ENCODE peak calls at places on chromosomes 12 and 14, in five cellular contexts. L, A, F, I and M are unnamed samples.
A peak's percentile ranks its signal among the peaks of the same experiment; 100 is the strongest.

GRCh38 chr12:124170756-124171155 is 124.1 kb upstream of the RFLNA start:
- DNase-seq in I (no peak), L (no peak), F (no peak), A (no peak), M (no peak)

GRCh38 chr12:67366530-67367196 is 97.5 kb downstream of the CAND1 start:
- DNase-seq in I (no peak), A (peak; percentile 53), F (no peak), L (no peak), M (no peak)

GRCh38 chr14:84483072-84483410 is 1046.9 kb upstream of the FLRT2 start:
- DNase-seq in F (no peak), L (no peak), A (no peak), I (no peak), M (no peak)

GRCh38 chr12:109725321-109726105 is 11.9 kb downstream of the FAM222A start:
- DNase-seq in A (peak; percentile 25), I (no peak), F (no peak), L (no peak), M (no peak)

GRCh38 chr14:106845286-106846087 is 1319.1 kb downstream of the TMEM121 start:
- DNase-seq in L (peak; percentile 76), I (peak; percentile 90), F (no peak), A (no peak), M (peak; percentile 82)

GRCh38 chr14:94964181-94964580 is 193.1 kb downstream of the DICER1 start:
- DNase-seq in I (no peak), L (no peak), F (no peak), A (no peak), M (no peak)

GRCh38 chr14:103519837-103520212 is 2.8 kb downstream of the CKB start:
- DNase-seq in F (no peak), L (peak; percentile 71), A (peak; percentile 52), I (no peak), M (no peak)

GRCh38 chr12:44157359-44157758 is 321.5 kb downstream of the TMEM117 start:
- DNase-seq in L (no peak), I (no peak), F (no peak), A (no peak), M (no peak)

GRCh38 chr14:41285193-41285748 is 321.4 kb upstream of the LRFN5 start:
- DNase-seq in F (peak; percentile 41), A (peak; percentile 19), I (peak; percentile 12), L (no peak), M (peak; percentile 30)

GRCh38 chr14:56998728-56999127 is 188.4 kb upstream of the OTX2 start:
- DNase-seq in F (no peak), L (no peak), A (no peak), I (no peak), M (no peak)

GRCh38 chr14:34175574-34175973 is 224.7 kb upstream of the EGLN3 start:
- DNase-seq in I (peak; percentile 37), F (no peak), A (no peak), L (no peak), M (no peak)

GRCh38 chr12:13465641-13466040 is 269.1 kb downstream of the EMP1 start:
- DNase-seq in A (peak; percentile 58), I (no peak), L (no peak), F (no peak), M (no peak)

GRCh38 chr14:34069854-34070582 is 119.1 kb upstream of the EGLN3 start:
- DNase-seq in L (no peak), A (no peak), I (no peak), F (no peak), M (no peak)

GRCh38 chr12:111360325-111360930 is 8.5 kb downstream of the PHETA1 start:
- DNase-seq in A (no peak), L (no peak), F (no peak), I (no peak), M (no peak)

GRCh38 chr12:125228519-125229260 is 163.5 kb downstream of the AACS start:
- DNase-seq in F (peak; percentile 26), A (no peak), L (no peak), I (no peak), M (no peak)

GRCh38 chr12:47717443-47718193 is 7.7 kb downstream of the ENDOU start:
- DNase-seq in L (peak; percentile 88), A (peak; percentile 92), F (peak; percentile 88), I (peak; percentile 52), M (peak; percentile 74)
- TF ChIP-seq CTCF in L (peak; percentile 79), A (peak; percentile 91), F (peak; percentile 74), I (peak; percentile 79), M (peak; percentile 66)

DNA sequence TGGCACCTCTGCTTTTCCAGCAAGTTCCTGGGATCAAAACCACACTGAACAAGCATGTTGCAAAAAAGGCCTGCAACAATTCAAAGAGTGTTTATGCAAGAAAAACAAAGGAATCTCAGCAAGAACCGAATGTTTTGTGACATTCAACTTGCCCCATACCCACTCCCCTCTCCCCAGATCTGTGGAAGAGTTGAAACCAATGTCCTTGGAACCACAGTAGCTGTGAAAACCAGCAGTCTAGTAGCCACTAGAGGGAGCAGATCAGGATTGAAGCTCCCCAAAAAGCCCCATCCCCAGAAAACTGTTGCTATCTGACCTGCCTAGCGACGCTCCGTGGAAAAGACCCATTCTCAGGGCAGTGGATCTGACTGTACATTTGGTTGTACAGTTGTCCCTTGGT is 27.1 kb downstream of the PRKAB1 start:
- DNase-seq in A (no peak), F (peak; percentile 32), I (peak; percentile 23), L (no peak), M (no peak)
- TF ChIP-seq CTCF in A (peak; percentile 39), F (no peak), I (peak; percentile 66), L (peak; percentile 41), M (peak; percentile 42)

DNA sequence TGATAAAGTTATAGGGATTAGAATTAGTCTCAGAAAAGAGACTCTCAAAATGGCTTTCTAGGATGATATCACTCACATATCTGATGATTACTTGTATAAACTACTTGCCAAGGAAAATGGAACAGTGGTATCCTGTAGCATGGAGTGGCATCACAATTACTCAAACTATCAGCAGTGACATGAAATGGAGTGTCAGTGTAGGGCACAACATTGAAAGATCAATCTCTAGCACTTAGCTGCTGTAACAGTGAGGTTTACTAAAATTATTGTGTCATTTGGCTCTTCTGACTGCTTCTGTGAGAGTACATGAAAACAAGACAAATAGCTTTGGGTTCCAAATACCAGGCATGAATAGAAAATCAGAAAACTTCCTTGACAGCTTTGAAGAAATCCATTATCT is 6.7 kb upstream of the MAP4K5 start:
- DNase-seq in F (no peak), L (no peak), I (no peak), A (no peak), M (no peak)
- TF ChIP-seq CTCF in F (no peak), L (no peak), I (no peak), A (no peak), M (no peak)

GRCh38 chr14:77026930-77027537 is 1.5 kb downstream of the IRF2BPL start:
- DNase-seq in I (peak; percentile 72), F (peak; percentile 45), A (peak; percentile 58), L (peak; percentile 84), M (peak; percentile 46)
- TF ChIP-seq CTCF in I (peak; percentile 28), F (no peak), A (peak; percentile 23), L (peak; percentile 12), M (no peak)

GRCh38 chr14:78754059-78754458 is 583.9 kb downstream of the NRXN3 start:
- DNase-seq in L (no peak), I (no peak), A (no peak), F (no peak), M (no peak)
- TF ChIP-seq CTCF in L (no peak), I (no peak), A (no peak), F (no peak), M (no peak)

GRCh38 chr12:92574046-92574783 is 128.6 kb upstream of the PLEKHG7 start:
- DNase-seq in A (no peak), I (peak; percentile 46), L (no peak), F (peak; percentile 17), M (no peak)
- TF ChIP-seq CTCF in A (no peak), I (peak; percentile 77), L (peak; percentile 7), F (peak; percentile 17), M (peak; percentile 53)

GRCh38 chr14:77574446-77575125 is 41.9 kb downstream of the SPTLC2 start:
- DNase-seq in L (no peak), A (no peak), I (no peak), F (no peak), M (no peak)
- TF ChIP-seq CTCF in L (no peak), A (no peak), I (no peak), F (no peak), M (no peak)